ENCODE peak calls at places on chromosomes 13 and 19, in five cellular contexts. W is NB4; Y is adipocyte; L is naive thymus-derived CD4-positive, alpha-beta T cell; O is mammary epithelial cell. B is an unnamed sample.

GRCh38 chr13:100304241-100304640 is 215.3 kb downstream of the PCCA start:
- DNase-seq in Y (no peak), W (no peak), L (no peak), O (no peak), B (no peak)

GRCh38 chr19:33868821-33869412 is 72.2 kb downstream of the KCTD15 start:
- DNase-seq in O (peak; percentile 50), L (no peak), W (no peak), Y (peak; percentile 64), B (no peak)

GRCh38 chr13:99949657-99950413 is 21.7 kb downstream of the ZIC5 start:
- DNase-seq in O (no peak), W (peak; percentile 27), L (no peak), Y (no peak), B (no peak)

GRCh38 chr19:1355258-1355973 is 28.3 kb upstream of the NDUFS7 start:
- DNase-seq in L (no peak), Y (peak; percentile 49), W (peak; percentile 30), O (peak; percentile 12), B (no peak)

GRCh38 chr19:2720777-2721569 is at the start of gene DIRAS1:
- DNase-seq in Y (peak; percentile 25), O (no peak), L (no peak), W (no peak), B (no peak)

GRCh38 chr13:83216521-83217245 is 665.6 kb downstream of the SLITRK1 start:
- DNase-seq in W (no peak), O (no peak), Y (no peak), L (no peak), B (peak; percentile 45)

GRCh38 chr13:51674276-51674675 is 90.0 kb downstream of the WDFY2 start:
- DNase-seq in W (no peak), O (peak; percentile 93), Y (no peak), L (no peak), B (no peak)

GRCh38 chr13:90493667-90494066 is 853.8 kb upstream of the MIR17HG start:
- DNase-seq in W (no peak), Y (no peak), O (no peak), L (no peak), B (no peak)

GRCh38 chr19:19064811-19065745 is 1.3 kb downstream of the SLC25A42 start:
- DNase-seq in L (no peak), O (no peak), Y (peak; percentile 34), W (peak; percentile 49), B (peak; percentile 50)

GRCh38 chr13:80050252-80050651 is 290.7 kb downstream of the SPRY2 start:
- DNase-seq in W (peak; percentile 20), Y (no peak), L (no peak), O (no peak), B (no peak)

GRCh38 chr19:51919606-51920005 is 7.7 kb upstream of the ZNF613 start:
- DNase-seq in Y (no peak), W (no peak), L (no peak), O (no peak), B (no peak)

GRCh38 chr19:3145909-3146676 is 10.3 kb downstream of the GNA15 start:
- DNase-seq in Y (no peak), W (peak; percentile 84), L (no peak), O (no peak), B (no peak)

GRCh38 chr13:104485571-104485970 is 1419.4 kb upstream of the SLC10A2 start:
- DNase-seq in L (no peak), O (no peak), W (no peak), Y (no peak), B (no peak)

GRCh38 chr19:18091217-18091608 is 4.5 kb upstream of the IL12RB1 start:
- DNase-seq in O (no peak), W (peak; percentile 81), L (peak; percentile 81), Y (no peak), B (no peak)

GRCh38 chr19:35870798-35871197 is 2.4 kb downstream of the APLP1 start:
- DNase-seq in W (no peak), Y (no peak), O (no peak), L (no peak), B (no peak)

GRCh38 chr13:32256243-32256642 is 58.9 kb downstream of the ZAR1L start:
- DNase-seq in Y (no peak), L (no peak), O (no peak), W (no peak), B (no peak)

GRCh38 chr13:78595819-78596700 is 7.3 kb downstream of the POU4F1 start:
- DNase-seq in W (peak; percentile 46), L (no peak), Y (no peak), O (no peak), B (no peak)

GRCh38 chr19:31113250-31113685 is 236.0 kb downstream of the TSHZ3 start:
- DNase-seq in Y (peak; percentile 34), O (no peak), W (no peak), L (no peak), B (no peak)

GRCh38 chr19:51546650-51547396 is 15.4 kb upstream of the SIGLEC6 start:
- DNase-seq in Y (no peak), W (peak; percentile 98), O (no peak), L (no peak), B (no peak)

GRCh38 chr13:33624253-33624652 is 193.7 kb upstream of the RFC3 start:
- DNase-seq in O (no peak), L (no peak), Y (no peak), W (no peak), B (no peak)

GRCh38 chr19:50500060-50500752 is 10.8 kb downstream of the JOSD2 start:
- DNase-seq in O (no peak), L (no peak), W (peak; percentile 40), Y (peak; percentile 19), B (peak; percentile 27)

GRCh38 chr19:44738161-44738535 is 10.4 kb upstream of the BCL3 start:
- DNase-seq in O (no peak), W (no peak), L (no peak), Y (no peak), B (no peak)

GRCh38 chr19:8459520-8460260 is 14.9 kb downstream of the HNRNPM start:
- DNase-seq in O (no peak), W (no peak), Y (peak; percentile 66), L (no peak), B (no peak)

GRCh38 chr13:60047943-60048342 is 115.8 kb downstream of the DIAPH3 start:
- DNase-seq in O (peak; percentile 1), Y (no peak), L (no peak), W (no peak), B (peak; percentile 77)

GRCh38 chr13:113006660-113007059 is 37.6 kb downstream of the MCF2L start:
- DNase-seq in L (no peak), W (no peak), O (no peak), Y (no peak), B (no peak)

DNA sequence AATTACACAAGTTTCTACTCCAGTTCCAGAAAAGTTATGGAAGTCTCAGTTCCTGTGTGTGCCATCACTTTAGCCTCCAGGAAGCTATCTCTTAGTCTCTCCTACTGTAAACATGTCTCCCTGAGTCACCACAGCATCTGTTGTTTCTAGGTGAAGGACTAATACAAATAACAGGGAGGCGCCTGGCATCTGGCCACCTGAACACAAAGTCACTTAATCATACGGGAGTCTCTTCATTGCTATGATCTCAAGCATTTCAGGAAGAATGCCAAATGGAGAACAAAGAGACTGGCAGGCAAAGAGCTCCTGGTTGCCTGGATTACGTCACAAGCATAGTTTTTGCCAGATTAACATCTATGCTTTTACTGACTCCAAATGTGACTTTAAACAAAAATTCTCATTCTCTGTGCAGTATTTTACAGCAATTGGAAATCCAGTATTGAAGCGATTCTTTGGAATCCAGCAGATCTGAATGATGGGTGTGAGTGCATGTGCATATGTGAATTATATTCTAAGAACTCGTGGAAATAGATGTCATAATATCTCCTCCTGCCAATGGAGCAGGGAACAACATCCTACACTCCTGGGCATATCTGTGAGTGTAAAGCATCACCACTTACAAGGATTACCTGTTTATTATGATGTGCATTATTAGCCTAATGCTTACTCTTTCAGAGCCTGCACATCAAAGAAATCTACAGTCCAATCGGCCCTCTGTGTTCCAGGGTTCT is 572.8 kb downstream of the PCDH9 start:
- DNase-seq in O (peak; percentile 97), W (no peak), L (no peak), Y (peak; percentile 88), B (no peak)
- H3K4me3 ChIP-seq in O (no peak overlapping the region), W (no peak overlapping the region), L (no peak overlapping the region), Y (no peak overlapping the region), B (no peak overlapping the region)

DNA sequence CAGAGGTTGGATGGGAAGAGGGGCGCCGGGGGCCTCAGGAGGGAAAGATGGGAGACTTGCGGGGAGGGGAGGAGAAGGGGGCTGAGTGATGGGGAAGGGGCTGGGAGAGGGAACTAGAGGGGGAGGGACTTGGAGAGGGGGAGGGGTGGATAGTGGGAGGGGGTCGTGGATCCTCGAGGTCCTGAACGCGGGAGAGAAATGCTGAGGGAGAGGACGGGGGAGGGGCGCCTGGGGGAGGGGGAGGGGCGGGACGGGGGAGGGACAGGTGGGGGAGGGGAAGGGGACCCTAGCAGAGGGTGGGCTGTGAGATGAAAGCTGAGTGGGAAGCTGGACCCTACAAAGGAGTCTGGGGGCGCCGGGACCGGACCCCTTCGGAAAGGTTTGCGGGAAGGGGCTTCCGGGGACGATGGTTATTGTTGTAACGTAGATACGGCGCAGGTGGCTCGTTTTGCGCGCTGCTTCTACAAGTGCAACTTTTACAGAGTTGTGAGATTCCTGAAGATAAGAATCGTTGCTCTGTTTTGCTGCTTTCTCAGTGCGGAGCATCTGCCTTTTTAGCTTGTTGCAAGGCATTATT is 417 bp downstream of the ZNF444 start:
- DNase-seq in L (peak; percentile 72), O (peak; percentile 11), Y (peak; percentile 47), W (peak; percentile 26), B (no peak)
- H3K4me3 ChIP-seq in L (peak overlapping the region; percentile 60), O (peak overlapping the region; percentile 73), Y (peak overlapping the region; percentile 81), W (peak overlapping the region; percentile 68), B (peak overlapping the region; percentile 42)

DNA sequence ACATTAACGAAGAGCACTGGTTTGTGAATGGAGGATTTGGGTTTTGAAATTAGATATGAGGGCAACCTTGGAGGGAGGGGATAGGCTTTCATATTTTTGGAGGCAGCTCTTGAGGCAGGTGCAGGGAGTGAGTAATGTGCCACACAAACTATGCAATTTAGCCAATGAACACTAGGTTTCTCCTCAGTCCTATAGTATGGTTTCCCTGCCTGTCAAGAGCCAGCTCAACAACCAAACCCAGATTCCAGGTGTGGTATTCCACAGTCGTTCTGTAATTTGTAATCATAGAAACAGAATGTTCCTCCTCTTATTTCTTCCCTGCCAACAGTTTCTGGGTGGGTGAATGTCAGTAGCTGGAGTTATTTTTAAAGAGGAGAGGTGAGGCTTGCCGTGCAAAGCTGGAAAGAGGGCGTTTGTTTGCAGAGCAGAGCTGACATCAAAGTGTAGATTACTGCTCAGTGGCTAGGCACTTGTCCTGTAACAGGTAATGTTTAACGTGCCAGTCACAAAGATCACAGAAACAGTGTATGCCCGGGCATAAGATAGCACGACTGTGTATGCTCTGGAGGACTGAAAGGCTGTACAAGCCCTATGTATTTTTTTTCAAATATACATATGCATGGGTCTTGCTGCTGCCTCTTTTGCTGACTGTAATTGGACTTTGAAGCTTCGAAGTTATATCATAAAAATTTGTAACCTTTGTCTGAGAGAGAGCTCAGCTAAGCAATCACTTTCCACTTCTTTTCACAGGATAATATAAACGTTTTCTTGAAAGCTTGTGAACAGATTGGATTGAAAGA is 124.3 kb downstream of the LMO7 start:
- DNase-seq in Y (no peak), W (no peak), L (peak; percentile 29), O (peak; percentile 94), B (no peak)
- H3K4me3 ChIP-seq in Y (peak overlapping the region; percentile 30), W (no peak overlapping the region), L (peak overlapping the region; percentile 65), O (peak overlapping the region; percentile 53), B (no peak overlapping the region)

GRCh38 chr13:46613409-46614049 is 60.6 kb downstream of the LRCH1 start:
- DNase-seq in Y (no peak), L (no peak), O (no peak), W (no peak), B (no peak)

GRCh38 chr13:46614582-46614981 is 61.6 kb downstream of the LRCH1 start:
- DNase-seq in L (no peak), O (no peak), W (no peak), Y (peak; percentile 54), B (peak; percentile 81)

GRCh38 chr13:46617885-46618284 is 64.9 kb downstream of the LRCH1 start:
- DNase-seq in W (no peak), O (no peak), Y (no peak), L (no peak), B (no peak)

GRCh38 chr13:46617382-46617781 is 64.4 kb downstream of the LRCH1 start:
- DNase-seq in Y (no peak), L (no peak), W (no peak), O (no peak), B (no peak)

GRCh38 chr13:46615888-46616531 is 63.0 kb downstream of the LRCH1 start:
- DNase-seq in O (no peak), W (no peak), L (no peak), Y (peak; percentile 54), B (no peak)
- H3K4me3 ChIP-seq in O (no peak overlapping the region), W (no peak overlapping the region), L (no peak overlapping the region), Y (peak overlapping the region; percentile 80), B (no peak overlapping the region)

B was measured in HAP-1.